ENCODE peak calls at places on chromosomes 3 and 15, in ten cellular contexts. A is CD4-positive, alpha-beta T cell; P is breast epithelium; V is BJ; Q is GM20000; J is GM23338; B is AG04450; W is upper lobe of left lung; O is foreskin keratinocyte; R is glutamatergic neuron. M is an unnamed sample.

GRCh38 chr3:141275973-141276372 is 44.3 kb downstream of the PXYLP1 start:
- DNase-seq in A (no peak), P (no peak), V (no peak), Q (no peak), J (no peak), B (peak; percentile 18), W (peak; percentile 80), O (peak; percentile 92), R (no peak), M (no peak)

GRCh38 chr15:48940508-48940907 is 23.2 kb downstream of the SHC4 start:
- DNase-seq in A (no peak), P (no peak), V (peak; percentile 87), Q (peak; percentile 62), J (no peak), B (peak; percentile 92), W (no peak), O (peak; percentile 94), R (no peak), M (no peak)

GRCh38 chr15:60840703-60841411 is 361.9 kb upstream of the ICE2 start:
- DNase-seq in A (peak; percentile 37), P (no peak), V (no peak), Q (no peak), J (no peak), B (no peak), W (peak; percentile 31), O (no peak), R (no peak), M (no peak)

GRCh38 chr15:64813075-64813474 is 12.4 kb downstream of the PIF1 start:
- DNase-seq in A (no peak), P (no peak), V (no peak), Q (no peak), J (no peak), B (no peak), W (no peak), O (no peak), R (no peak), M (no peak)

GRCh38 chr3:134406331-134407246 is 32.3 kb upstream of the AMOTL2 start:
- DNase-seq in A (no peak), P (no peak), V (no peak), Q (no peak), J (peak; percentile 91), B (no peak), W (no peak), O (no peak), R (peak; percentile 92), M (no peak)

GRCh38 chr3:16441306-16441898 is 72.1 kb downstream of the RFTN1 start:
- DNase-seq in A (no peak), P (no peak), V (no peak), Q (no peak), J (no peak), B (no peak), W (no peak), O (no peak), R (no peak), M (no peak)

GRCh38 chr3:184241447-184242296 is 7.1 kb downstream of the ALG3 start:
- DNase-seq in A (no peak), P (no peak), V (no peak), Q (no peak), J (peak; percentile 79), B (no peak), W (peak; percentile 82), O (peak; percentile 25), R (peak; percentile 80), M (no peak)

GRCh38 chr3:149180057-149180573 is 41.5 kb downstream of the CP start:
- DNase-seq in A (no peak), P (peak; percentile 66), V (peak; percentile 99), Q (no peak), J (no peak), B (peak; percentile 96), W (peak; percentile 85), O (peak; percentile 88), R (no peak), M (no peak)

GRCh38 chr3:10697918-10698317 is 118.1 kb upstream of the SLC6A11 start:
- DNase-seq in A (no peak), P (no peak), V (no peak), Q (no peak), J (peak; percentile 49), B (no peak), W (no peak), O (no peak), R (no peak), M (no peak)

GRCh38 chr3:47083786-47084185 is 80.1 kb downstream of the SETD2 start:
- DNase-seq in A (no peak), P (no peak), V (no peak), Q (peak; percentile 42), J (no peak), B (no peak), W (no peak), O (no peak), R (no peak), M (no peak)

GRCh38 chr15:65761210-65761926 is 30.7 kb downstream of the DENND4A start:
- DNase-seq in A (no peak), P (no peak), V (no peak), Q (peak; percentile 11), J (no peak), B (no peak), W (no peak), O (no peak), R (no peak), M (no peak)

GRCh38 chr15:33808720-33809119 is 159.6 kb upstream of the CHRM5 start:
- DNase-seq in A (no peak), P (no peak), V (no peak), Q (no peak), J (no peak), B (no peak), W (no peak), O (no peak), R (no peak), M (no peak)

DNA sequence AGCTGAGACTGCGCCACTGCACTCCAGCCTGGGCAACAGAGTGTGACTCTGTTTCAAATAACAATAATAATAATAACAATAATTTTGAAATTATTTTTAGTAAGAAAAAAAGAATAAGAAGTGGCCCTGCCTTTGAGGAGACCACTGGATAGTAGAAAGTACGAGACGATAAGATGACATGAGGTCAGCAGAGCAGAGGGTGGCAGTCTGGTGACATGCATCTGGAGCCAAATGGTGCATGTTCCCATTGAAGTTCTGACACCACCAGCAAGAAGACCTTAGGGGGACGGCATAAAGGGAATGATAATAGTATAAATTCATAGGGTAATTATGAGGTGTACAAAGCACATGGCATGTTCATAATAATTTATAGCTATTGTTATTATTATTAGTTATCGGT is 542.2 kb upstream of the TBL1XR1 start:
- DNase-seq in A (no peak), P (no peak), V (no peak), Q (no peak), J (no peak), B (no peak), W (no peak), O (no peak), R (no peak), M (no peak)
- TF ChIP-seq CTCF in A (no peak), P (no peak), V (no peak), Q (no peak), J (peak; percentile 28), B (no peak), W (no peak), O (no peak), R (no peak), M (no peak)

GRCh38 chr3:114525278-114525677 is 231.4 kb downstream of the TIGIT start:
- DNase-seq in A (no peak), P (no peak), V (no peak), Q (no peak), J (no peak), B (no peak), W (no peak), O (no peak), R (no peak), M (no peak)

GRCh38 chr3:114528517-114528916 is 234.7 kb downstream of the TIGIT start:
- DNase-seq in A (no peak), P (no peak), V (no peak), Q (no peak), J (no peak), B (no peak), W (no peak), O (no peak), R (no peak), M (no peak)

GRCh38 chr3:114527036-114527644 is 233.3 kb downstream of the TIGIT start:
- DNase-seq in A (no peak), P (no peak), V (no peak), Q (peak; percentile 6), J (peak; percentile 60), B (no peak), W (no peak), O (peak; percentile 8), R (no peak), M (no peak)
- TF ChIP-seq CTCF in A (peak; percentile 28), P (peak; percentile 24), V (peak; percentile 63), Q (peak; percentile 34), J (peak; percentile 69), B (peak; percentile 69), W (peak; percentile 36), O (peak; percentile 68), R (peak; percentile 76), M (no peak)

GRCh38 chr3:140216249-140216648 is 281.3 kb downstream of the CLSTN2 start:
- DNase-seq in A (no peak), P (no peak), V (no peak), Q (peak; percentile 25), J (peak; percentile 16), B (no peak), W (no peak), O (no peak), R (no peak), M (no peak)

GRCh38 chr3:140223197-140223596 is 288.2 kb downstream of the CLSTN2 start:
- DNase-seq in A (no peak), P (no peak), V (no peak), Q (no peak), J (no peak), B (no peak), W (no peak), O (no peak), R (no peak), M (no peak)

GRCh38 chr3:140223631-140224030 is 288.6 kb downstream of the CLSTN2 start:
- DNase-seq in A (no peak), P (no peak), V (no peak), Q (no peak), J (no peak), B (no peak), W (no peak), O (peak; percentile 76), R (no peak), M (no peak)

GRCh38 chr3:140219161-140219745 is 284.3 kb downstream of the CLSTN2 start:
- DNase-seq in A (no peak), P (no peak), V (no peak), Q (no peak), J (no peak), B (no peak), W (no peak), O (no peak), R (no peak), M (no peak)

GRCh38 chr3:140219923-140220452 is 285.0 kb downstream of the CLSTN2 start:
- DNase-seq in A (no peak), P (no peak), V (no peak), Q (peak; percentile 22), J (peak; percentile 41), B (no peak), W (no peak), O (no peak), R (no peak), M (no peak)
- TF ChIP-seq CTCF in A (no peak), P (no peak), V (no peak), Q (peak; percentile 4), J (peak; percentile 60), B (no peak), W (no peak), O (peak; percentile 27), R (peak; percentile 32), M (no peak)

DNA sequence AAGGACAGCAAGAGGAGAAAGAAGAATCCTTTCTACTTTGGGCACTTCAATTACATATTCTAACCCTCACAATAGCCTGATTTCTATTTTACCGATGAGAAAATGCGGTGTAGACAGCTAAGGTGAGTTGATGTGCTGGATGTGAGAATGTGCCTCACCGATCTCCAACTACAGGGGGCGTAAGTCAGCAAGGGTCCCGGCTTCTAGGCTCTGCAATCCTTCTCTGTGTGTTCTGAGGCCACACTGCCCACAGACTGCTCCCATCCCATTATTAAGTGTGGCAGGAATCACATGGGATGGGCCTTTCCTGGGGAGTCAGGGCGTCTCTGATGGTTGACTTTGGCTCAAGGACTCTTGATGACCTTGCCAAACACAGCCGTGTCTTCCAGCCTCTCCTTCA is 23.6 kb upstream of the RPL35A start:
- DNase-seq in A (no peak), P (no peak), V (no peak), Q (no peak), J (peak; percentile 76), B (no peak), W (no peak), O (no peak), R (no peak), M (no peak)
- TF ChIP-seq CTCF in A (no peak), P (no peak), V (no peak), Q (no peak), J (peak; percentile 87), B (peak; percentile 25), W (no peak), O (peak; percentile 29), R (peak; percentile 45), M (no peak)